ENCODE peak calls at places on chromosomes 16 and 17, in nine cellular contexts. N, I, R, X, G, B, M, Q and F are unnamed samples.
A peak's percentile ranks its signal among the peaks of the same experiment; 100 is the strongest.

GRCh38 chr16:56382901-56383355 is 42.4 kb downstream of the AMFR start:
- DNase-seq in Q (peak; percentile 87), N (no peak), X (peak; percentile 25), R (no peak), I (peak; percentile 48), G (no peak), M (peak; percentile 41), B (no peak), F (no peak)

GRCh38 chr16:13014516-13014915 is 113.1 kb downstream of the SHISA9 start:
- DNase-seq in M (no peak), Q (peak; percentile 62), B (no peak), R (no peak), N (no peak), I (no peak), G (no peak), X (peak; percentile 38), F (no peak)

GRCh38 chr16:85781685-85782370 is 17.5 kb downstream of the EMC8 start:
- DNase-seq in N (no peak), M (peak; percentile 56), G (peak; percentile 66), I (peak; percentile 43), R (no peak), B (no peak), Q (no peak), X (no peak), F (peak; percentile 2)

GRCh38 chr16:52548261-52549010 is 1.5 kb upstream of the TOX3 start:
- DNase-seq in R (no peak), G (no peak), X (no peak), N (no peak), Q (no peak), I (no peak), B (no peak), M (no peak), F (no peak)

GRCh38 chr17:45353047-45353446 is 36.2 kb upstream of the MAP3K14 start:
- DNase-seq in G (no peak), M (no peak), N (no peak), I (no peak), B (no peak), R (peak; percentile 20), X (no peak), Q (no peak), F (no peak)

GRCh38 chr17:17042851-17043667 is 802 bp downstream of the MPRIP start:
- DNase-seq in N (peak; percentile 57), G (no peak), R (peak; percentile 30), M (no peak), B (no peak), I (peak; percentile 41), Q (no peak), X (peak; percentile 44), F (no peak)

GRCh38 chr17:8160741-8161221 is 2.0 kb downstream of the VAMP2 start:
- DNase-seq in R (no peak), I (no peak), Q (no peak), B (no peak), X (no peak), N (peak; percentile 55), M (no peak), G (no peak), F (no peak)

GRCh38 chr17:75313941-75314550 is 24.8 kb upstream of the SLC25A19 start:
- DNase-seq in N (no peak), B (no peak), Q (no peak), X (no peak), G (peak; percentile 41), M (peak; percentile 30), I (no peak), R (no peak), F (no peak)

GRCh38 chr16:73071131-73071940 is 23.4 kb upstream of the ZFHX3 start:
- DNase-seq in R (no peak), B (no peak), I (peak; percentile 57), M (peak; percentile 49), Q (no peak), N (no peak), G (peak; percentile 29), X (peak; percentile 16), F (peak; percentile 48)

GRCh38 chr17:19021622-19022083 is 17.1 kb upstream of the FAM83G start:
- DNase-seq in X (peak; percentile 21), R (peak; percentile 57), G (no peak), N (no peak), Q (no peak), I (no peak), B (peak; percentile 23), M (no peak), F (no peak)

GRCh38 chr16:64629622-64630021 is 492.2 kb downstream of the CDH11 start:
- DNase-seq in M (no peak), R (no peak), I (no peak), B (no peak), N (no peak), X (no peak), G (no peak), Q (no peak), F (no peak)

GRCh38 chr16:81447383-81448101 is 2.9 kb downstream of the CMIP start:
- DNase-seq in G (no peak), B (no peak), R (no peak), N (no peak), M (no peak), I (no peak), X (no peak), Q (no peak), F (no peak)

GRCh38 chr16:49884033-49884707 is 28.3 kb upstream of the ZNF423 start:
- DNase-seq in R (no peak), B (no peak), I (no peak), N (no peak), M (peak; percentile 64), Q (no peak), G (no peak), X (no peak), F (no peak)

GRCh38 chr17:81210868-81211267 is 11.9 kb downstream of the CEP131 start:
- DNase-seq in M (no peak), B (no peak), N (no peak), I (no peak), X (no peak), R (no peak), Q (no peak), G (no peak), F (no peak)

GRCh38 chr16:50547944-50548658 is at the start of gene NKD1:
- DNase-seq in R (peak; percentile 75), Q (peak; percentile 4), M (peak; percentile 67), B (peak; percentile 39), I (peak; percentile 24), G (peak; percentile 86), X (peak; percentile 54), N (peak; percentile 79), F (no peak)

GRCh38 chr17:76700627-76701470 is 9.9 kb downstream of the MXRA7 start:
- DNase-seq in Q (peak; percentile 70), N (peak; percentile 72), B (no peak), M (no peak), R (no peak), X (peak; percentile 82), G (no peak), I (peak; percentile 88), F (no peak)

GRCh38 chr17:42519546-42520444 is 16.2 kb upstream of the NAGLU start:
- DNase-seq in M (peak; percentile 90), G (peak; percentile 84), N (no peak), Q (peak; percentile 99), I (peak; percentile 99), B (peak; percentile 48), R (no peak), X (peak; percentile 99), F (no peak)

GRCh38 chr16:3112058-3112880 is at the start of gene ZNF205:
- DNase-seq in Q (peak; percentile 51), I (peak; percentile 78), M (peak; percentile 56), N (no peak), R (no peak), G (peak; percentile 79), B (peak; percentile 71), X (peak; percentile 88), F (peak; percentile 77)

GRCh38 chr17:81794509-81794908 is 9.4 kb upstream of the GCGR start:
- DNase-seq in I (peak; percentile 14), X (no peak), G (no peak), N (no peak), R (no peak), M (no peak), Q (no peak), B (no peak), F (no peak)

GRCh38 chr17:31251075-31251474 is 46.0 kb downstream of the OMG start:
- DNase-seq in N (no peak), X (peak; percentile 16), R (no peak), G (no peak), M (no peak), I (no peak), Q (no peak), B (peak; percentile 31), F (no peak)

GRCh38 chr17:78529871-78530670 is 47.1 kb downstream of the DNAH17 start:
- DNase-seq in I (no peak), Q (no peak), G (peak; percentile 24), R (no peak), B (no peak), N (no peak), X (no peak), M (no peak), F (peak; percentile 95)

GRCh38 chr17:75736173-75736835 is 15.0 kb downstream of the ITGB4 start:
- DNase-seq in G (no peak), M (no peak), I (no peak), X (no peak), N (no peak), R (no peak), B (no peak), Q (no peak), F (no peak)

GRCh38 chr16:12271006-12271405 is 294.5 kb downstream of the SNX29 start:
- DNase-seq in N (no peak), B (peak; percentile 77), I (no peak), Q (no peak), M (peak; percentile 19), X (peak; percentile 42), R (no peak), G (peak; percentile 41), F (no peak)

GRCh38 chr17:45131616-45132301 is 556 bp downstream of the PLCD3 start:
- DNase-seq in G (peak; percentile 52), B (peak; percentile 31), I (no peak), Q (no peak), M (no peak), R (peak; percentile 66), X (peak; percentile 44), N (peak; percentile 66), F (no peak)